ENCODE peak calls at places on chromosomes 4 and X, in ten cellular contexts. One of them, this sample, is unnamed.

GRCh38 chr4:138202686-138203085 is 39.5 kb downstream of the SLC7A11 start:
- DNase-seq in transverse colon: no peak
- DNase-seq in HCT116: no peak
- DNase-seq in body of pancreas: no peak
- DNase-seq in testis: no peak
- DNase-seq in heart left ventricle: no peak
- DNase-seq in uterus: no peak
- DNase-seq in Peyer's patch: no peak
- DNase-seq in stomach: no peak
- DNase-seq in lower leg skin: no peak
- DNase-seq in this sample: no peak

GRCh38 chr4:69156913-69157312 is 57.6 kb downstream of the UGT2B11 start:
- DNase-seq in transverse colon: no peak
- DNase-seq in lower leg skin: no peak
- DNase-seq in Peyer's patch: no peak
- DNase-seq in stomach: no peak
- DNase-seq in uterus: no peak
- DNase-seq in testis: no peak
- DNase-seq in HCT116: peak
- DNase-seq in heart left ventricle: no peak
- DNase-seq in body of pancreas: peak
- DNase-seq in this sample: no peak

GRCh38 chrX:93932471-93933220 is 258.6 kb downstream of the FAM133A start:
- DNase-seq in uterus: no peak
- DNase-seq in heart left ventricle: no peak
- DNase-seq in stomach: no peak
- DNase-seq in transverse colon: no peak
- DNase-seq in testis: no peak
- DNase-seq in body of pancreas: no peak
- DNase-seq in lower leg skin: no peak
- DNase-seq in Peyer's patch: no peak
- DNase-seq in HCT116: no peak
- DNase-seq in this sample: no peak

GRCh38 chr4:90152024-90152423 is 24.8 kb downstream of the CCSER1 start:
- DNase-seq in body of pancreas: no peak
- DNase-seq in uterus: no peak
- DNase-seq in HCT116: no peak
- DNase-seq in stomach: no peak
- DNase-seq in heart left ventricle: no peak
- DNase-seq in transverse colon: no peak
- DNase-seq in testis: no peak
- DNase-seq in Peyer's patch: no peak
- DNase-seq in lower leg skin: no peak
- DNase-seq in this sample: no peak

GRCh38 chrX:53550756-53551463 is 116.7 kb upstream of the HSD17B10 start:
- DNase-seq in uterus: no peak
- DNase-seq in heart left ventricle: no peak
- DNase-seq in transverse colon: no peak
- DNase-seq in Peyer's patch: no peak
- DNase-seq in body of pancreas: no peak
- DNase-seq in testis: no peak
- DNase-seq in HCT116: no peak
- DNase-seq in stomach: no peak
- DNase-seq in lower leg skin: peak
- DNase-seq in this sample: no peak

GRCh38 chr4:21768349-21769310 is 179.9 kb downstream of the KCNIP4 start:
- DNase-seq in testis: no peak
- DNase-seq in stomach: no peak
- DNase-seq in heart left ventricle: no peak
- DNase-seq in body of pancreas: no peak
- DNase-seq in transverse colon: no peak
- DNase-seq in HCT116: peak
- DNase-seq in lower leg skin: no peak
- DNase-seq in uterus: peak
- DNase-seq in Peyer's patch: no peak
- DNase-seq in this sample: peak

GRCh38 chr4:8589831-8590545 is 2.6 kb upstream of the CPZ start:
- DNase-seq in body of pancreas: no peak
- DNase-seq in HCT116: no peak
- DNase-seq in uterus: no peak
- DNase-seq in Peyer's patch: peak
- DNase-seq in lower leg skin: no peak
- DNase-seq in heart left ventricle: peak
- DNase-seq in transverse colon: no peak
- DNase-seq in stomach: no peak
- DNase-seq in testis: no peak
- DNase-seq in this sample: no peak

GRCh38 chrX:134999469-134999868 is 8.7 kb downstream of the SMIM10 start:
- DNase-seq in HCT116: peak
- DNase-seq in testis: no peak
- DNase-seq in stomach: no peak
- DNase-seq in uterus: no peak
- DNase-seq in heart left ventricle: no peak
- DNase-seq in Peyer's patch: no peak
- DNase-seq in lower leg skin: no peak
- DNase-seq in body of pancreas: no peak
- DNase-seq in transverse colon: no peak
- DNase-seq in this sample: no peak

GRCh38 chr4:64158648-64159326 is 250.5 kb downstream of the TECRL start:
- DNase-seq in HCT116: peak
- DNase-seq in heart left ventricle: no peak
- DNase-seq in stomach: peak
- DNase-seq in transverse colon: peak
- DNase-seq in testis: peak
- DNase-seq in uterus: peak
- DNase-seq in Peyer's patch: no peak
- DNase-seq in body of pancreas: peak
- DNase-seq in lower leg skin: no peak
- DNase-seq in this sample: peak

GRCh38 chrX:153643431-153644351 is 3.3 kb upstream of the DUSP9 start:
- DNase-seq in body of pancreas: no peak
- DNase-seq in lower leg skin: peak
- DNase-seq in uterus: peak
- DNase-seq in transverse colon: no peak
- DNase-seq in heart left ventricle: peak
- DNase-seq in testis: no peak
- DNase-seq in HCT116: no peak
- DNase-seq in Peyer's patch: peak
- DNase-seq in stomach: no peak
- DNase-seq in this sample: no peak

GRCh38 chr4:67394771-67395310 is 150.5 kb downstream of the CENPC start:
- DNase-seq in testis: no peak
- DNase-seq in HCT116: no peak
- DNase-seq in uterus: no peak
- DNase-seq in transverse colon: no peak
- DNase-seq in Peyer's patch: no peak
- DNase-seq in body of pancreas: no peak
- DNase-seq in heart left ventricle: no peak
- DNase-seq in lower leg skin: no peak
- DNase-seq in stomach: no peak
- DNase-seq in this sample: no peak

GRCh38 chrX:47854474-47854873 is 17.8 kb downstream of the ZNF81 start:
- DNase-seq in body of pancreas: peak
- DNase-seq in Peyer's patch: peak
- DNase-seq in stomach: peak
- DNase-seq in transverse colon: peak
- DNase-seq in lower leg skin: no peak
- DNase-seq in testis: peak
- DNase-seq in uterus: peak
- DNase-seq in heart left ventricle: no peak
- DNase-seq in HCT116: no peak
- DNase-seq in this sample: peak

GRCh38 chr4:59841698-59842097 is 1358.4 kb upstream of the ADGRL3 start:
- DNase-seq in body of pancreas: no peak
- DNase-seq in transverse colon: no peak
- DNase-seq in testis: no peak
- DNase-seq in stomach: no peak
- DNase-seq in uterus: no peak
- DNase-seq in Peyer's patch: no peak
- DNase-seq in heart left ventricle: no peak
- DNase-seq in HCT116: no peak
- DNase-seq in lower leg skin: no peak
- DNase-seq in this sample: no peak

GRCh38 chr4:25440478-25441030 is 63.5 kb downstream of the ANAPC4 start:
- DNase-seq in stomach: peak
- DNase-seq in transverse colon: no peak
- DNase-seq in HCT116: no peak
- DNase-seq in Peyer's patch: no peak
- DNase-seq in body of pancreas: peak
- DNase-seq in uterus: peak
- DNase-seq in lower leg skin: peak
- DNase-seq in heart left ventricle: peak
- DNase-seq in testis: peak
- DNase-seq in this sample: peak
- TF ChIP-seq POLR2A in stomach: no peak
- TF ChIP-seq POLR2A in transverse colon: no peak
- TF ChIP-seq POLR2A in HCT116: no peak
- TF ChIP-seq POLR2A in Peyer's patch: no peak
- TF ChIP-seq POLR2A in body of pancreas: no peak
- TF ChIP-seq POLR2A in uterus: no peak
- TF ChIP-seq POLR2A in lower leg skin: no peak
- TF ChIP-seq POLR2A in heart left ventricle: no peak
- TF ChIP-seq POLR2A in testis: no peak
- TF ChIP-seq POLR2A in this sample: no peak

DNA sequence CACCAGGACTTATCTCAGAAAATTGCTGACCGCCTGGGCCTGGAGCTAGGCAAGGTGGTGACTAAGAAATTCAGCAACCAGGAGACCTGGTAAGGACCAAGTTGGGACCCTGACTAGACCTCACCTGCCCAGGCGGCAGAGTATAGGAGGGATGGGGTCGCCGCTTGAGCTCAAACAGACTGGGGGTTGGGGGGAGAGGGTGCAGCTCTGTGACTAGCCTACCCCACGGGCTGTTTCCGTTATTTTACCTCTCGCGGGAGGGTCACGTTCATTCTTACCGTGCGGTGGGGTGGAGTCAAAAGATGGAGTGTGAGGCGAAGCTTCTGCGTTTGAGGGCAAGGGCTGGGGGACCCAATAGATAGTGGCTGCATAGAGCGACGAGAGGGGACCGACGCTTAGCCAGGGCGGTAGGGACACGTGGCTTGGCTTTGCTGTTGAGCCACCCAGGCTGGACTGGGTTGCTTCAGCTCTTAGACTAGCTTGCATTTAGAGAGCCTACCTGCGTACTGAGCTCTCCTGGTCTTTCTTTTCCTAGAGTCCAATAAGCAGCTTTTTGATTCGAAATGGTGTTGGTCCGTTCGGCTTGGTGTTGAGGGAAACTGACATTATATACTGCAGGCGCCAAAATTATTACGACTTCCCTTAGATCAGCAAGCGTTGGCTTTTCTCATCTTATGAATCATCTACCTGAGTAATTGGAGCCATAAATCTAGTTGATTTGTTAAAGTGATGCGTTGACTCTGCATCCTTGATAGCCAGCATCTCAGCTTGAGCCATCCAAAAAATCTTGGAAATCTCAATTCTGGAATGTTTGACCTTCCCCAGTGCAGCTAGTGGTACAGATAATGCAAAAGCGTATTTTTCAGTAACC is 587 bp downstream of the PRPS1 start:
- DNase-seq in testis: peak
- DNase-seq in body of pancreas: peak
- DNase-seq in lower leg skin: peak
- DNase-seq in stomach: no peak
- DNase-seq in heart left ventricle: no peak
- DNase-seq in uterus: peak
- DNase-seq in HCT116: no peak
- DNase-seq in Peyer's patch: peak
- DNase-seq in transverse colon: peak
- DNase-seq in this sample: peak
- TF ChIP-seq POLR2A in testis: no peak
- TF ChIP-seq POLR2A in body of pancreas: no peak
- TF ChIP-seq POLR2A in lower leg skin: no peak
- TF ChIP-seq POLR2A in stomach: no peak
- TF ChIP-seq POLR2A in heart left ventricle: no peak
- TF ChIP-seq POLR2A in uterus: no peak
- TF ChIP-seq POLR2A in HCT116: no peak
- TF ChIP-seq POLR2A in Peyer's patch: no peak
- TF ChIP-seq POLR2A in transverse colon: no peak
- TF ChIP-seq POLR2A in this sample: no peak

DNA sequence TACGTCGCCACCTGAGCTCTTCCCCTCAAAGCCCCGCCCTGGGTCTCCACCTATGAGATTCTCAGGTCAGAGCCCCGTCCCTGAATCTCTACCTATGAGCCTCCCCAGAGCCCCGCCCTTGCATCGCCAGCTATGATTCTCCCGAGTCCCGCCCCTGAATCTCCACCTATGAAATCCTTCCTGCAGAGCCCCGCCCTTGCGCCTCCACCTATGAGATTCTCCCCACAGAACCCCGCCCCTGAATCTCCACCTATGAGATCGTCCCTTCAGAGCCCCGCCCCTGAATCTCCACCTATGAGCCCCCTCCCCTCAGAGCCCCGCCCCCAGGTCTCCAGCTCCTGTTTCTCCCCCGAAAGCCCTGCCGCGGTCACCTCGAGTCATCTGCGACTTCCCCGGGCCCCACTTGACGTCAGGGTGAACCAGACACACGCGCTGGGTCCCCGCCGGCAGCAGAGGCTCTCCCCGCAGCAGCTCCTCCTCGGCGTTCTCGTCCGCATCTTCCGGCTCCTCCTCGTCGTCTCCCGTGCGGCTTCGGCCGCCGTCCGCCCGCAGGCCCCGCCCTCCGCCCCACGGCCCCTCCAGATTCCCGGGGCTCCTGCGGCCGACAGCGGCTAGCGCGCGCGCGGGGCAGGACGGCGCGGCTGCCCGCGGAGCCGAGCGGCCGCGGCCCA is 393 bp downstream of the GTPBP6 start:
- DNase-seq in Peyer's patch: peak
- DNase-seq in transverse colon: peak
- DNase-seq in stomach: peak
- DNase-seq in lower leg skin: peak
- DNase-seq in uterus: peak
- DNase-seq in testis: peak
- DNase-seq in heart left ventricle: peak
- DNase-seq in HCT116: peak
- DNase-seq in body of pancreas: peak
- DNase-seq in this sample: peak
- TF ChIP-seq POLR2A in Peyer's patch: peak
- TF ChIP-seq POLR2A in transverse colon: peak
- TF ChIP-seq POLR2A in stomach: no peak
- TF ChIP-seq POLR2A in lower leg skin: no peak
- TF ChIP-seq POLR2A in uterus: peak
- TF ChIP-seq POLR2A in testis: no peak
- TF ChIP-seq POLR2A in heart left ventricle: no peak
- TF ChIP-seq POLR2A in HCT116: peak
- TF ChIP-seq POLR2A in body of pancreas: peak
- TF ChIP-seq POLR2A in this sample: peak

DNA sequence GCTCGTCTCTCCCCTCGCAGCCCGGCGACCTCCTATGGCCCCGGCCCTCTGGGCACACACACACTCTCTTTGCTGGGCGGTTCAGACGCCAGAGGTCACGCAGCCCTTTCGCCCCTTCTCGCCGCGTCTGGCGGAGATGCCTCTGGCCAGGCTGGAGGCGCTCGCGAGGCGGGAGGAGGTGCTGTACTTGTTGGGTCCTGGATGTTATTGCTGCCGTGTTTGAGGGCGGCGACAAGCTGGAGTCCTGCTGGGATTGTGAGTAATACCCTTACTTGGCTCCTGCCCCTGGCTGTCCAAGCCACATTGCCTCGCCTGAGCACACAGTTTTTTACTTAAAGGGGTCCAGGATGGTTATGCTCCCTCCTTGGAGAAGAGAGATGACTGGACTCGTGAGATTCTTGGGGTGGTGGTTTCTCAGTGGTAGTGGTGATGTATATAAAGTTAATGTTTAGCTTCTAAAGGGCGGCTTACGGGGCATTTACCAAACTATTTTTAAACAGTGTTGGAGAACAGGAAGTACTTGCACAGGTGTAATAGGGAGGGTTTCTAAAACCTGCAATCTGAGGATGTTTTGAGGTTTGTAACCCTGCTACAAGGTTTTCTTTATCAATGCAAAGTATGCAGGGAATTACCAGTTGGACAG is 572 bp downstream of the USP53 start:
- DNase-seq in transverse colon: peak
- DNase-seq in testis: peak
- DNase-seq in Peyer's patch: peak
- DNase-seq in body of pancreas: peak
- DNase-seq in lower leg skin: peak
- DNase-seq in heart left ventricle: peak
- DNase-seq in uterus: peak
- DNase-seq in HCT116: peak
- DNase-seq in stomach: peak
- DNase-seq in this sample: peak
- TF ChIP-seq POLR2A in transverse colon: no peak
- TF ChIP-seq POLR2A in testis: no peak
- TF ChIP-seq POLR2A in Peyer's patch: no peak
- TF ChIP-seq POLR2A in body of pancreas: no peak
- TF ChIP-seq POLR2A in lower leg skin: no peak
- TF ChIP-seq POLR2A in heart left ventricle: no peak
- TF ChIP-seq POLR2A in uterus: no peak
- TF ChIP-seq POLR2A in HCT116: no peak
- TF ChIP-seq POLR2A in stomach: no peak
- TF ChIP-seq POLR2A in this sample: no peak